ENCODE peak calls at places on chromosomes 12 and 14, in seven cellular contexts. C, O, K, P, N, V and G are unnamed samples.

GRCh38 chr14:20969336-20969735 is 14.0 kb downstream of the RNASE2 start:
- DNase-seq in C (no peak), O (no peak), K (no peak), P (no peak), N (no peak), V (no peak), G (no peak)

GRCh38 chr12:114192549-114192948 is 213.4 kb downstream of the TBX5 start:
- DNase-seq in C (no peak), O (no peak), K (no peak), P (no peak), N (no peak), V (no peak), G (no peak)

GRCh38 chr14:103443106-103443505 is 57.9 kb downstream of the MARK3 start:
- DNase-seq in C (no peak), O (no peak), K (no peak), P (no peak), N (no peak), V (no peak), G (no peak)

GRCh38 chr14:57462551-57462950 is 31.1 kb downstream of the CCDC198 start:
- DNase-seq in C (no peak), O (no peak), K (no peak), P (no peak), N (no peak), V (no peak), G (no peak)

GRCh38 chr12:45312012-45312411 is 96.1 kb downstream of the ANO6 start:
- DNase-seq in C (no peak), O (no peak), K (no peak), P (no peak), N (no peak), V (no peak), G (no peak)

GRCh38 chr12:64392221-64392620 is 1.7 kb upstream of the C12orf56 start:
- DNase-seq in C (no peak), O (peak; percentile 56), K (peak; percentile 10), P (no peak), N (no peak), V (peak; percentile 16), G (no peak)

GRCh38 chr12:30203981-30204380 is 420.2 kb upstream of the TMTC1 start:
- DNase-seq in C (no peak), O (no peak), K (no peak), P (no peak), N (no peak), V (no peak), G (no peak)

GRCh38 chr12:14239350-14239934 is 126.0 kb upstream of the ATF7IP start:
- DNase-seq in C (no peak), O (peak; percentile 86), K (no peak), P (no peak), N (no peak), V (peak; percentile 23), G (no peak)

GRCh38 chr12:51449569-51450246 is 25.1 kb downstream of the SLC4A8 start:
- DNase-seq in C (no peak), O (no peak), K (no peak), P (peak; percentile 10), N (no peak), V (no peak), G (no peak)

GRCh38 chr12:26252946-26253345 is 57.6 kb downstream of the SSPN start:
- DNase-seq in C (no peak), O (no peak), K (no peak), P (no peak), N (no peak), V (no peak), G (no peak)

GRCh38 chr14:32654106-32654505 is 284.6 kb upstream of the NPAS3 start:
- DNase-seq in C (no peak), O (no peak), K (no peak), P (no peak), N (no peak), V (no peak), G (no peak)

GRCh38 chr12:52645120-52645761 is 6.8 kb downstream of the KRT2 start:
- DNase-seq in C (no peak), O (no peak), K (no peak), P (no peak), N (no peak), V (no peak), G (no peak)

GRCh38 chr14:94994245-94994644 is 163.1 kb downstream of the DICER1 start:
- DNase-seq in C (no peak), O (no peak), K (no peak), P (no peak), N (no peak), V (no peak), G (no peak)

GRCh38 chr14:59215353-59215752 is 26.9 kb downstream of the DAAM1 start:
- DNase-seq in C (no peak), O (no peak), K (peak; percentile 47), P (peak; percentile 44), N (no peak), V (no peak), G (no peak)

GRCh38 chr14:101499080-101499479 is 62.2 kb upstream of the DIO3 start:
- DNase-seq in C (no peak), O (no peak), K (no peak), P (no peak), N (no peak), V (no peak), G (no peak)

GRCh38 chr14:20631821-20632389 is 9.6 kb downstream of the OR6S1 start:
- DNase-seq in C (no peak), O (peak; percentile 69), K (no peak), P (no peak), N (no peak), V (no peak), G (no peak)

GRCh38 chr12:31228811-31229792 is 96.8 kb downstream of the SINHCAF start:
- DNase-seq in C (no peak), O (no peak), K (no peak), P (no peak), N (no peak), V (no peak), G (no peak)

GRCh38 chr12:1808798-1809480 is 11.4 kb upstream of the LRTM2 start:
- DNase-seq in C (no peak), O (no peak), K (no peak), P (no peak), N (no peak), V (no peak), G (no peak)

GRCh38 chr14:70622111-70622712 is 19.5 kb upstream of the TTC9 start:
- DNase-seq in C (no peak), O (peak; percentile 56), K (no peak), P (no peak), N (no peak), V (peak; percentile 26), G (peak; percentile 34)